ENCODE peak calls at places on chromosomes 16 and 17, in nine cellular contexts. N is transverse colon, X is psoas muscle, Y is left ventricle myocardium inferior, L is heart right ventricle, I is AG04450, M is upper lobe of right lung, U is Panc1, T is tibial nerve. H is an unnamed sample.

GRCh38 chr16:1464196-1464893 is 10.5 kb downstream of the CLCN7 start:
- DNase-seq in L (no peak), X (no peak), I (no peak), M (peak), Y (no peak), U (no peak), T (no peak), N (no peak), H (no peak)

GRCh38 chr17:41308251-41308917 is 725 bp downstream of the KRTAP16-1 start:
- DNase-seq in T (no peak), L (peak), U (no peak), N (peak), Y (peak), M (peak), X (peak), I (no peak), H (peak)

GRCh38 chr16:54193656-54194007 is 93.0 kb downstream of the IRX3 start:
- DNase-seq in Y (peak), N (peak), M (peak), X (peak), L (peak), T (peak), U (no peak), I (no peak), H (peak)

GRCh38 chr16:75483222-75483621 is 12.0 kb downstream of the CHST6 start:
- DNase-seq in Y (no peak), M (peak), N (no peak), X (no peak), L (no peak), I (peak), T (no peak), U (no peak), H (no peak)

GRCh38 chr17:63714550-63715277 is 14.8 kb upstream of the LIMD2 start:
- DNase-seq in X (peak), Y (peak), M (peak), U (no peak), T (no peak), L (no peak), N (no peak), I (no peak), H (no peak)

GRCh38 chr17:63039342-63039741 is 73.3 kb downstream of the TANC2 start:
- DNase-seq in I (no peak), Y (no peak), N (no peak), X (no peak), L (no peak), M (no peak), T (no peak), U (no peak), H (no peak)

GRCh38 chr17:77706938-77707337 is 251.6 kb upstream of the TNRC6C start:
- DNase-seq in Y (no peak), T (no peak), L (no peak), U (no peak), N (no peak), X (no peak), M (no peak), I (no peak), H (no peak)

GRCh38 chr17:30210901-30211300 is 24.6 kb downstream of the SLC6A4 start:
- DNase-seq in X (no peak), Y (no peak), M (no peak), N (no peak), L (no peak), I (no peak), U (no peak), T (no peak), H (no peak)

GRCh38 chr16:85950519-85950918 is 51.6 kb downstream of the IRF8 start:
- DNase-seq in T (no peak), I (no peak), X (no peak), Y (no peak), M (no peak), L (no peak), U (no peak), N (no peak), H (no peak)

GRCh38 chr16:11797957-11798299 is 870 bp upstream of the ZC3H7A start:
- DNase-seq in T (no peak), M (no peak), N (no peak), X (no peak), L (no peak), I (no peak), U (no peak), Y (no peak), H (no peak)

GRCh38 chr16:81609323-81609892 is 164.8 kb downstream of the CMIP start:
- DNase-seq in X (no peak), N (no peak), I (no peak), U (no peak), M (no peak), T (no peak), Y (no peak), L (no peak), H (no peak)
- H3K27ac ChIP-seq in X (no peak), N (peak), I (no peak), U (no peak), M (no peak), T (no peak), Y (peak), L (peak), H (no peak)

GRCh38 chr17:67625971-67626370 is 91.8 kb upstream of the NOL11 start:
- DNase-seq in L (no peak), U (no peak), X (no peak), Y (no peak), I (no peak), N (no peak), T (no peak), M (no peak), H (no peak)

GRCh38 chr17:67629963-67630320 is 87.8 kb upstream of the NOL11 start:
- DNase-seq in L (no peak), N (no peak), Y (no peak), U (no peak), X (no peak), M (no peak), I (no peak), T (no peak), H (no peak)

GRCh38 chr17:67624886-67625656 is 92.7 kb upstream of the NOL11 start:
- DNase-seq in L (no peak), U (no peak), X (no peak), T (no peak), N (no peak), M (no peak), I (no peak), Y (no peak), H (no peak)

GRCh38 chr17:67623767-67624166 is 94.0 kb upstream of the NOL11 start:
- DNase-seq in I (no peak), U (no peak), L (no peak), N (no peak), M (no peak), Y (no peak), T (no peak), X (no peak), H (no peak)

GRCh38 chr17:67628580-67629013 is 89.1 kb upstream of the NOL11 start:
- DNase-seq in U (no peak), I (no peak), L (no peak), T (no peak), Y (peak), N (no peak), X (no peak), M (peak), H (no peak)
- TF ChIP-seq CTCF in U (peak), I (peak), L (peak), T (no peak), Y (peak), N (no peak), X (no peak), M (no peak), H (no peak)

DNA sequence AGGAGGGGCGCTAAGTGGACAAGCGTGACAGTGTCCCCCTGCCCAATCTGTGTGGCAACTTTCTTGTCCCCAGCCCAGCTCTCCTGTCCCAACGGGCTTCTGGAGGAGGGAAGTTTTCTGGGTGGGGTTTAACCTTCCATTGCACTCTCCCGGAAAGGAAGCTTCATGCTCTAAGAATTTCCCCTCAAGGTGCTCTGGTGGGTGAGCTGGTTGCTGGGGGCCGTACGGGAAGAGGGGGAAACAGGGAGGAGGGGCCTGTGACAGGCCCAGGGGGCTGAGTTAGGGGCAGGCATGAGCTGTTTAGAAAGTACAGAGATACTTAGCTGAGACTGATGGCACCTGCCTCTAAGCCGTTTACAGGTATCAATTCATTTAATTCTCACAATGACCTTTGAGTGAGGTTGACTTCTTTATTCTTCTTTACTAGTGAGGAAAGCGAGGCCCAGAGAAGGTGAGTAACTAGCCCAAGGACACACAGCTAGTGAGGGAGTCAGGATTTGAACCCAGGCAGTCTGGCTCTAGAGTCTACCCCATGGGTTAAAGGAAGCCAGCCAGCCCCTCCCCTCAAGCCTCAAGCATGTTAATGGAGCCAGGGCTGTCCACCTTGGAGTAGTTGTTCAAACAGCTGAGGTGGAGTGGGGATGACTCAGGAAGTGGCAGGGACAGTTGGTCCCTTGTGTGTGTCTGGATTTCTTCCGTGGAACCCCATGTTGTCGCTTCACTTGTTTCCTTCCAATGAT is 18.9 kb downstream of the ADGRG1 start:
- DNase-seq in L (no peak), U (no peak), X (no peak), M (no peak), N (no peak), I (no peak), Y (no peak), T (no peak), H (no peak)
- H3K27ac ChIP-seq in L (peak), U (peak), X (peak), M (peak), N (peak), I (no peak), Y (peak), T (no peak), H (no peak)

GRCh38 chr17:76379646-76380376 is 4.6 kb upstream of the SPHK1 start:
- DNase-seq in L (no peak), M (no peak), N (no peak), X (no peak), Y (no peak), I (no peak), U (no peak), T (no peak), H (no peak)
- TF ChIP-seq CTCF in L (no peak), M (no peak), N (no peak), X (no peak), Y (no peak), I (no peak), U (no peak), T (no peak), H (no peak)

GRCh38 chr17:8647202-8647601 is 16.7 kb upstream of the MYH10 start:
- DNase-seq in X (no peak), U (no peak), N (no peak), T (no peak), Y (no peak), I (no peak), M (no peak), L (no peak), H (no peak)
- H3K27ac ChIP-seq in X (no peak), U (no peak), N (no peak), T (no peak), Y (no peak), I (no peak), M (no peak), L (no peak), H (no peak)

GRCh38 chr17:18362509-18363020 is 785 bp downstream of the SHMT1 start:
- DNase-seq in L (peak), T (peak), I (no peak), U (no peak), N (peak), X (peak), Y (peak), M (peak), H (no peak)
- TF ChIP-seq CTCF in L (no peak), T (no peak), I (no peak), U (no peak), N (no peak), X (no peak), Y (no peak), M (no peak), H (no peak)

H was measured in CD4-positive, alpha-beta T cell.